ENCODE peak calls at places on chromosomes 11 and 22, in seven cellular contexts. Y, A, X, F, V, E and Z are unnamed samples.

GRCh38 chr11:76788661-76789442 is 5.7 kb downstream of the TSKU start:
- DNase-seq in Y (peak), A (no peak), X (no peak), F (no peak), V (no peak), E (no peak), Z (no peak)

GRCh38 chr11:119205080-119205479 is 1.1 kb upstream of the CBL start:
- DNase-seq in Y (no peak), A (no peak), X (peak), F (no peak), V (no peak), E (no peak), Z (no peak)

GRCh38 chr11:84514436-84514835 is 1112.7 kb downstream of the DLG2 start:
- DNase-seq in Y (no peak), A (no peak), X (no peak), F (no peak), V (no peak), E (no peak), Z (no peak)

GRCh38 chr22:27737521-27737920 is 64.0 kb downstream of the MN1 start:
- DNase-seq in Y (no peak), A (no peak), X (no peak), F (no peak), V (no peak), E (no peak), Z (no peak)

GRCh38 chr22:38106814-38107578 is 3.5 kb downstream of the BAIAP2L2 start:
- DNase-seq in Y (no peak), A (no peak), X (no peak), F (no peak), V (no peak), E (no peak), Z (no peak)

GRCh38 chr11:17526326-17526725 is 17.9 kb downstream of the USH1C start:
- DNase-seq in Y (no peak), A (no peak), X (no peak), F (no peak), V (no peak), E (no peak), Z (no peak)

GRCh38 chr11:120547871-120548681 is 36.5 kb downstream of the GRIK4 start:
- DNase-seq in Y (peak), A (peak), X (no peak), F (peak), V (no peak), E (no peak), Z (peak)

GRCh38 chr22:37894939-37895670 is 11.0 kb upstream of the MICALL1 start:
- DNase-seq in Y (peak), A (no peak), X (no peak), F (no peak), V (no peak), E (no peak), Z (no peak)

GRCh38 chr22:17115311-17115710 is 5.8 kb downstream of the TMEM121B start:
- DNase-seq in Y (no peak), A (no peak), X (no peak), F (no peak), V (no peak), E (no peak), Z (no peak)

GRCh38 chr11:86575927-86576326 is 96.5 kb downstream of the ME3 start:
- DNase-seq in Y (no peak), A (no peak), X (no peak), F (no peak), V (no peak), E (no peak), Z (no peak)

GRCh38 chr22:30038219-30038618 is 42.0 kb upstream of the HORMAD2 start:
- DNase-seq in Y (peak), A (peak), X (no peak), F (peak), V (no peak), E (no peak), Z (no peak)

GRCh38 chr11:134243913-134244312 is 9.2 kb downstream of the THYN1 start:
- DNase-seq in Y (no peak), A (no peak), X (no peak), F (no peak), V (no peak), E (no peak), Z (no peak)

GRCh38 chr11:43802509-43802908 is 78.1 kb upstream of the ALKBH3 start:
- DNase-seq in Y (peak), A (peak), X (no peak), F (no peak), V (no peak), E (peak), Z (no peak)

GRCh38 chr11:30143098-30143705 is 87.6 kb upstream of the FSHB start:
- DNase-seq in Y (peak), A (peak), X (peak), F (no peak), V (no peak), E (peak), Z (no peak)

GRCh38 chr11:26623076-26623666 is 51.1 kb upstream of the MUC15 start:
- DNase-seq in Y (peak), A (peak), X (no peak), F (peak), V (no peak), E (no peak), Z (no peak)

GRCh38 chr11:26622201-26622600 is 50.1 kb upstream of the MUC15 start:
- DNase-seq in Y (no peak), A (no peak), X (no peak), F (no peak), V (no peak), E (no peak), Z (no peak)

GRCh38 chr11:26620282-26621045 is 48.4 kb upstream of the MUC15 start:
- DNase-seq in Y (no peak), A (no peak), X (no peak), F (no peak), V (no peak), E (no peak), Z (no peak)

GRCh38 chr11:26621147-26621546 is 49.1 kb upstream of the MUC15 start:
- DNase-seq in Y (peak), A (peak), X (no peak), F (peak), V (no peak), E (no peak), Z (no peak)

GRCh38 chr11:26626346-26626745 is 54.3 kb upstream of the MUC15 start:
- DNase-seq in Y (no peak), A (no peak), X (no peak), F (peak), V (no peak), E (no peak), Z (no peak)
- TF ChIP-seq CTCF in Y (no peak), A (no peak), X (no peak), F (no peak), V (no peak), E (no peak), Z (no peak)

GRCh38 chr11:396948-397548 is 3.0 kb downstream of the PKP3 start:
- DNase-seq in Y (no peak), A (peak), X (peak), F (peak), V (no peak), E (peak), Z (no peak)
- TF ChIP-seq CTCF in Y (no peak), A (peak), X (peak), F (peak), V (no peak), E (peak), Z (no peak)

GRCh38 chr22:48093981-48094380 is 1331.5 kb downstream of the TBC1D22A start:
- DNase-seq in Y (no peak), A (no peak), X (no peak), F (no peak), V (no peak), E (no peak), Z (no peak)

GRCh38 chr22:48089601-48090331 is 1327.3 kb downstream of the TBC1D22A start:
- DNase-seq in Y (peak), A (no peak), X (no peak), F (no peak), V (no peak), E (no peak), Z (peak)

GRCh38 chr22:48091060-48091650 is 1328.7 kb downstream of the TBC1D22A start:
- DNase-seq in Y (no peak), A (no peak), X (no peak), F (no peak), V (no peak), E (no peak), Z (no peak)

GRCh38 chr22:48090332-48090672 is 1327.9 kb downstream of the TBC1D22A start:
- DNase-seq in Y (no peak), A (no peak), X (no peak), F (no peak), V (no peak), E (no peak), Z (no peak)

DNA sequence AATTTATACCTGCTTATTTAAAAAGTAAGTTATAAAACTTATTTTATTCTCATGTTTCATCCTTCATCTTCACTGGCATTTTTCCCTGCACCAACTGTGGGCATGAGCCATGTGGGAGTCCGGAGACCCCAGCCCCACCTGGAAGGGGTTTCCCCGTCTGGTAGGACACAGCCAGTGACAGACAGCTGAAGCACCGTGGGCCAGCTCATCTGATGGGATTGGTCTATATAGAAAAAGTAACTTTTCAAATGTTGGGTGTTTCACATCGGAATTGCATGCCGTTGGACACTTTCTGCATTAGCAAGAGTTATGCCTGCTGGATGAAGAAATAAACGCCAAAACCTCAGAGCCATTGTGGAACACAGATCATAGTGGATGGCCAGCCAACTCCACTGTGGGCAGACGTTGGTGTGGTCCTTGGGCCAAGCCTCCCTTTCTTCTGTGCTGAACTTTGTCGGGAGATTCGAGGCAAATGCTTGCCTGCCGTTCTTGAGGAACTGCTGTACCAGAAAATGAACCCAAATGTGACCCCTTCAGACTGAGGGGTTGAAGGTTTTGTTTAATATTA is 1329.3 kb downstream of the TBC1D22A start:
- DNase-seq in Y (no peak), A (no peak), X (no peak), F (no peak), V (no peak), E (no peak), Z (peak)
- TF ChIP-seq CTCF in Y (no peak), A (no peak), X (no peak), F (no peak), V (no peak), E (no peak), Z (no peak)

GRCh38 chr11:58636587-58636986 is 14.1 kb downstream of the CNTF start:
- DNase-seq in Y (no peak), A (no peak), X (no peak), F (no peak), V (no peak), E (no peak), Z (no peak)
- TF ChIP-seq CTCF in Y (peak), A (no peak), X (no peak), F (no peak), V (no peak), E (no peak), Z (no peak)

GRCh38 chr22:35542157-35542971 is 1.7 kb downstream of the RASD2 start:
- DNase-seq in Y (no peak), A (no peak), X (no peak), F (no peak), V (no peak), E (no peak), Z (no peak)

GRCh38 chr22:35543702-35544101 is 3.1 kb downstream of the RASD2 start:
- DNase-seq in Y (no peak), A (no peak), X (no peak), F (no peak), V (no peak), E (no peak), Z (no peak)

GRCh38 chr22:35544189-35544588 is 3.6 kb downstream of the RASD2 start:
- DNase-seq in Y (no peak), A (no peak), X (no peak), F (no peak), V (no peak), E (no peak), Z (no peak)

GRCh38 chr22:35541254-35541748 is 670 bp downstream of the RASD2 start:
- DNase-seq in Y (peak), A (no peak), X (no peak), F (no peak), V (no peak), E (no peak), Z (no peak)

GRCh38 chr22:35542972-35543516 is 2.4 kb downstream of the RASD2 start:
- DNase-seq in Y (no peak), A (no peak), X (no peak), F (no peak), V (no peak), E (no peak), Z (no peak)
- TF ChIP-seq CTCF in Y (no peak), A (no peak), X (no peak), F (no peak), V (no peak), E (peak), Z (no peak)

DNA sequence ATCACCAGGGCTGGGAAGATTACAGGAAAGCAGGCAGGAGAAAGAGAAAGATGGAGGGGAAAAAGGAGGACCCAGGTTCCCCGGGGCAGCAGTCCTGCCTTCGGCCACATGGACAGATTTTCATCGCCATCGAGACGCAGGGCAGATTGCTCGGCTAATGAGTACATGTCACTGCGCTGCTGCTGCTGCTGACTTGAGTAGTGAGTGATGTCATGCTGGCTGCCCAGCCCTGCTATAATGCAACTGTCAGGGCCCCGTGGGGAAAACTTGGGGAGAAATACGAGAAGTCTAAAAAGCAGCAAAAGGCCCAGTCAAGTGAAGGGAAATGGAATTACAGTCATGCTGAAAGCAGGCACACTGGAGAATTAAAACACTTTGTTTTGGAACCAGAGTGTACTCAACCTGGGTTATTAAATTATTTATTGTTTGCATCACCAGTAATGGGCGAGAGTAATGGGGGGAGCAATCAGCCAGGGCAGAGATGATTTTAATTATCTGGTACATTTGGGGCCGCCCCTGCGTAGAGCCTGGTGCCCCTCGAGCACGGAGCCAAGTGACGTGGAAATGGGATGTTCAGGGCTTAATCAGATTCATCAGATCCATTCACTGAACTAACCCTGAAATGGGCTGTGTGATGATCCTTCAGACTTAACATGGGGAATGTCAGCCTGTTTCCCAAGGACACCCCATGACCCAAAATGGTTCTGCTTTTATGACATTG is 241.5 kb upstream of the CADM1 start:
- DNase-seq in Y (no peak), A (no peak), X (no peak), F (no peak), V (no peak), E (no peak), Z (no peak)
- TF ChIP-seq CTCF in Y (no peak), A (no peak), X (no peak), F (no peak), V (no peak), E (no peak), Z (no peak)